ENCODE peak calls at places on chromosomes 2 and 18, in ten cellular contexts. One of them, this sample, is unnamed.

GRCh38 chr18:58338961-58339722 is 289.7 kb downstream of the ALPK2 start:
- DNase-seq in choroid plexus epithelial cell: peak
- DNase-seq in GM23338: peak
- DNase-seq in lower leg skin: no peak
- DNase-seq in cardiac muscle cell: peak
- DNase-seq in astrocyte of the spinal cord: peak
- DNase-seq in AG04450: no peak
- DNase-seq in adrenal gland: no peak
- DNase-seq in Caco-2: no peak
- DNase-seq in osteoblast: no peak
- DNase-seq in this sample: peak

GRCh38 chr18:54392621-54393023 is 34.9 kb downstream of the C18orf54 start:
- DNase-seq in choroid plexus epithelial cell: peak
- DNase-seq in GM23338: peak
- DNase-seq in lower leg skin: no peak
- DNase-seq in cardiac muscle cell: peak
- DNase-seq in astrocyte of the spinal cord: peak
- DNase-seq in AG04450: peak
- DNase-seq in adrenal gland: no peak
- DNase-seq in Caco-2: no peak
- DNase-seq in osteoblast: peak
- DNase-seq in this sample: peak

GRCh38 chr18:7784171-7784570 is 217.1 kb downstream of the PTPRM start:
- DNase-seq in choroid plexus epithelial cell: no peak
- DNase-seq in GM23338: peak
- DNase-seq in lower leg skin: no peak
- DNase-seq in cardiac muscle cell: no peak
- DNase-seq in astrocyte of the spinal cord: peak
- DNase-seq in AG04450: no peak
- DNase-seq in adrenal gland: no peak
- DNase-seq in Caco-2: no peak
- DNase-seq in osteoblast: no peak
- DNase-seq in this sample: no peak

GRCh38 chr2:104919127-104919526 is 65.2 kb downstream of the POU3F3 start:
- DNase-seq in choroid plexus epithelial cell: no peak
- DNase-seq in GM23338: no peak
- DNase-seq in lower leg skin: no peak
- DNase-seq in cardiac muscle cell: no peak
- DNase-seq in astrocyte of the spinal cord: no peak
- DNase-seq in AG04450: no peak
- DNase-seq in adrenal gland: no peak
- DNase-seq in Caco-2: no peak
- DNase-seq in osteoblast: no peak
- DNase-seq in this sample: no peak

GRCh38 chr18:63422087-63422861 is at the start of gene VPS4B:
- DNase-seq in choroid plexus epithelial cell: peak
- DNase-seq in GM23338: peak
- DNase-seq in lower leg skin: peak
- DNase-seq in cardiac muscle cell: peak
- DNase-seq in astrocyte of the spinal cord: peak
- DNase-seq in AG04450: peak
- DNase-seq in adrenal gland: peak
- DNase-seq in Caco-2: peak
- DNase-seq in osteoblast: peak
- DNase-seq in this sample: peak

GRCh38 chr18:22207022-22207758 is 37.8 kb downstream of the GATA6 start:
- DNase-seq in choroid plexus epithelial cell: peak
- DNase-seq in GM23338: no peak
- DNase-seq in lower leg skin: no peak
- DNase-seq in cardiac muscle cell: peak
- DNase-seq in astrocyte of the spinal cord: no peak
- DNase-seq in AG04450: no peak
- DNase-seq in adrenal gland: no peak
- DNase-seq in Caco-2: no peak
- DNase-seq in osteoblast: peak
- DNase-seq in this sample: peak

GRCh38 chr18:79510731-79511141 is 115.0 kb downstream of the NFATC1 start:
- DNase-seq in choroid plexus epithelial cell: no peak
- DNase-seq in GM23338: no peak
- DNase-seq in lower leg skin: no peak
- DNase-seq in cardiac muscle cell: no peak
- DNase-seq in astrocyte of the spinal cord: no peak
- DNase-seq in AG04450: no peak
- DNase-seq in adrenal gland: no peak
- DNase-seq in Caco-2: no peak
- DNase-seq in osteoblast: peak
- DNase-seq in this sample: no peak

GRCh38 chr2:8674420-8675009 is 7.3 kb upstream of the ID2 start:
- DNase-seq in choroid plexus epithelial cell: no peak
- DNase-seq in GM23338: no peak
- DNase-seq in lower leg skin: no peak
- DNase-seq in cardiac muscle cell: no peak
- DNase-seq in astrocyte of the spinal cord: no peak
- DNase-seq in AG04450: no peak
- DNase-seq in adrenal gland: no peak
- DNase-seq in Caco-2: no peak
- DNase-seq in osteoblast: no peak
- DNase-seq in this sample: no peak

GRCh38 chr2:30362468-30363081 is 84.5 kb upstream of the LCLAT1 start:
- DNase-seq in choroid plexus epithelial cell: peak
- DNase-seq in GM23338: no peak
- DNase-seq in lower leg skin: no peak
- DNase-seq in cardiac muscle cell: no peak
- DNase-seq in astrocyte of the spinal cord: peak
- DNase-seq in AG04450: no peak
- DNase-seq in adrenal gland: peak
- DNase-seq in Caco-2: no peak
- DNase-seq in osteoblast: peak
- DNase-seq in this sample: no peak

GRCh38 chr2:30772021-30772705 is 35.1 kb downstream of the CAPN13 start:
- DNase-seq in choroid plexus epithelial cell: no peak
- DNase-seq in GM23338: no peak
- DNase-seq in lower leg skin: peak
- DNase-seq in cardiac muscle cell: no peak
- DNase-seq in astrocyte of the spinal cord: no peak
- DNase-seq in AG04450: no peak
- DNase-seq in adrenal gland: no peak
- DNase-seq in Caco-2: no peak
- DNase-seq in osteoblast: no peak
- DNase-seq in this sample: no peak

GRCh38 chr2:15984367-15985255 is 44.3 kb downstream of the MYCN start:
- DNase-seq in choroid plexus epithelial cell: no peak
- DNase-seq in GM23338: peak
- DNase-seq in lower leg skin: no peak
- DNase-seq in cardiac muscle cell: no peak
- DNase-seq in astrocyte of the spinal cord: no peak
- DNase-seq in AG04450: no peak
- DNase-seq in adrenal gland: no peak
- DNase-seq in Caco-2: no peak
- DNase-seq in osteoblast: no peak
- DNase-seq in this sample: no peak

GRCh38 chr18:61556862-61557261 is 223.6 kb downstream of the CDH20 start:
- DNase-seq in choroid plexus epithelial cell: peak
- DNase-seq in GM23338: no peak
- DNase-seq in lower leg skin: no peak
- DNase-seq in cardiac muscle cell: no peak
- DNase-seq in astrocyte of the spinal cord: no peak
- DNase-seq in AG04450: no peak
- DNase-seq in adrenal gland: no peak
- DNase-seq in Caco-2: no peak
- DNase-seq in osteoblast: no peak
- DNase-seq in this sample: no peak

DNA sequence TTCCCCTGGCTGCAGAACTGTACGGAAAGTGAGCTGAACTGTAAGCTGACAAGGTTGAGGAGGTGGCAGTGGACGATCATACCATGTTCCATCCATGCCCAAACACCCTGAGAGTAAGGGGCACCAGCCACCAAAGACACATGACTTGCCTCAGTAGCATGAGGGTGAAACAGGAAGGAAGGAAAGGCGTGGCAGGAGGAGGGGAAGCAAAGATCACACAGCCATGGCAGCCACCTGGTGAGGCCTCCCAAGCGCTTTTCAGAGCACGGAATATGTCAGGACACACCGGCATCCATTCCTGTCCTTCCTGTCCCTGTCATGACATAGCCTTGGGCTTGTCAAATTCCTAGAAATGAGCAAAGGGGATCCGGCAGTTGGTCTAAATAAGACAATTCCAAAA is 118.7 kb downstream of the MYO5B start:
- DNase-seq in choroid plexus epithelial cell: no peak
- DNase-seq in GM23338: no peak
- DNase-seq in lower leg skin: no peak
- DNase-seq in cardiac muscle cell: no peak
- DNase-seq in astrocyte of the spinal cord: no peak
- DNase-seq in AG04450: no peak
- DNase-seq in adrenal gland: no peak
- DNase-seq in Caco-2: no peak
- DNase-seq in osteoblast: no peak
- DNase-seq in this sample: no peak
- H3K4me3 ChIP-seq in choroid plexus epithelial cell: no peak
- H3K4me3 ChIP-seq in GM23338: no peak
- H3K4me3 ChIP-seq in lower leg skin: no peak
- H3K4me3 ChIP-seq in cardiac muscle cell: no peak
- H3K4me3 ChIP-seq in astrocyte of the spinal cord: no peak
- H3K4me3 ChIP-seq in AG04450: no peak
- H3K4me3 ChIP-seq in adrenal gland: no peak
- H3K4me3 ChIP-seq in Caco-2: no peak
- H3K4me3 ChIP-seq in osteoblast: no peak
- H3K4me3 ChIP-seq in this sample: no peak

GRCh38 chr2:96763511-96764252 is 3.0 kb downstream of the CNNM4 start:
- DNase-seq in choroid plexus epithelial cell: no peak
- DNase-seq in GM23338: peak
- DNase-seq in lower leg skin: no peak
- DNase-seq in cardiac muscle cell: peak
- DNase-seq in astrocyte of the spinal cord: no peak
- DNase-seq in AG04450: no peak
- DNase-seq in adrenal gland: no peak
- DNase-seq in Caco-2: peak
- DNase-seq in osteoblast: peak
- DNase-seq in this sample: no peak
- TF ChIP-seq CTCF in choroid plexus epithelial cell: peak
- TF ChIP-seq CTCF in GM23338: peak
- TF ChIP-seq CTCF in lower leg skin: no peak
- TF ChIP-seq CTCF in cardiac muscle cell: peak
- TF ChIP-seq CTCF in astrocyte of the spinal cord: peak
- TF ChIP-seq CTCF in AG04450: peak
- TF ChIP-seq CTCF in adrenal gland: peak
- TF ChIP-seq CTCF in Caco-2: peak
- TF ChIP-seq CTCF in osteoblast: peak
- TF ChIP-seq CTCF in this sample: peak

GRCh38 chr2:201775326-201775725 is 5.4 kb downstream of the ALS2 start:
- DNase-seq in choroid plexus epithelial cell: no peak
- DNase-seq in GM23338: no peak
- DNase-seq in lower leg skin: no peak
- DNase-seq in cardiac muscle cell: no peak
- DNase-seq in astrocyte of the spinal cord: no peak
- DNase-seq in AG04450: no peak
- DNase-seq in adrenal gland: no peak
- DNase-seq in Caco-2: no peak
- DNase-seq in osteoblast: no peak
- DNase-seq in this sample: no peak

GRCh38 chr2:201777869-201778268 is 2.9 kb downstream of the ALS2 start:
- DNase-seq in choroid plexus epithelial cell: no peak
- DNase-seq in GM23338: no peak
- DNase-seq in lower leg skin: no peak
- DNase-seq in cardiac muscle cell: no peak
- DNase-seq in astrocyte of the spinal cord: no peak
- DNase-seq in AG04450: no peak
- DNase-seq in adrenal gland: no peak
- DNase-seq in Caco-2: no peak
- DNase-seq in osteoblast: peak
- DNase-seq in this sample: no peak

GRCh38 chr2:201777043-201777442 is 3.7 kb downstream of the ALS2 start:
- DNase-seq in choroid plexus epithelial cell: peak
- DNase-seq in GM23338: peak
- DNase-seq in lower leg skin: no peak
- DNase-seq in cardiac muscle cell: no peak
- DNase-seq in astrocyte of the spinal cord: no peak
- DNase-seq in AG04450: no peak
- DNase-seq in adrenal gland: no peak
- DNase-seq in Caco-2: no peak
- DNase-seq in osteoblast: peak
- DNase-seq in this sample: no peak

GRCh38 chr2:201774546-201774945 is 6.2 kb downstream of the ALS2 start:
- DNase-seq in choroid plexus epithelial cell: no peak
- DNase-seq in GM23338: no peak
- DNase-seq in lower leg skin: no peak
- DNase-seq in cardiac muscle cell: no peak
- DNase-seq in astrocyte of the spinal cord: peak
- DNase-seq in AG04450: no peak
- DNase-seq in adrenal gland: no peak
- DNase-seq in Caco-2: no peak
- DNase-seq in osteoblast: no peak
- DNase-seq in this sample: no peak

GRCh38 chr2:201773990-201774389 is 6.7 kb downstream of the ALS2 start:
- DNase-seq in choroid plexus epithelial cell: no peak
- DNase-seq in GM23338: peak
- DNase-seq in lower leg skin: no peak
- DNase-seq in cardiac muscle cell: no peak
- DNase-seq in astrocyte of the spinal cord: no peak
- DNase-seq in AG04450: no peak
- DNase-seq in adrenal gland: no peak
- DNase-seq in Caco-2: no peak
- DNase-seq in osteoblast: no peak
- DNase-seq in this sample: no peak
- H3K4me3 ChIP-seq in choroid plexus epithelial cell: no peak
- H3K4me3 ChIP-seq in GM23338: no peak
- H3K4me3 ChIP-seq in lower leg skin: no peak
- H3K4me3 ChIP-seq in cardiac muscle cell: no peak
- H3K4me3 ChIP-seq in astrocyte of the spinal cord: no peak
- H3K4me3 ChIP-seq in AG04450: no peak
- H3K4me3 ChIP-seq in adrenal gland: no peak
- H3K4me3 ChIP-seq in Caco-2: no peak
- H3K4me3 ChIP-seq in osteoblast: no peak
- H3K4me3 ChIP-seq in this sample: no peak

DNA sequence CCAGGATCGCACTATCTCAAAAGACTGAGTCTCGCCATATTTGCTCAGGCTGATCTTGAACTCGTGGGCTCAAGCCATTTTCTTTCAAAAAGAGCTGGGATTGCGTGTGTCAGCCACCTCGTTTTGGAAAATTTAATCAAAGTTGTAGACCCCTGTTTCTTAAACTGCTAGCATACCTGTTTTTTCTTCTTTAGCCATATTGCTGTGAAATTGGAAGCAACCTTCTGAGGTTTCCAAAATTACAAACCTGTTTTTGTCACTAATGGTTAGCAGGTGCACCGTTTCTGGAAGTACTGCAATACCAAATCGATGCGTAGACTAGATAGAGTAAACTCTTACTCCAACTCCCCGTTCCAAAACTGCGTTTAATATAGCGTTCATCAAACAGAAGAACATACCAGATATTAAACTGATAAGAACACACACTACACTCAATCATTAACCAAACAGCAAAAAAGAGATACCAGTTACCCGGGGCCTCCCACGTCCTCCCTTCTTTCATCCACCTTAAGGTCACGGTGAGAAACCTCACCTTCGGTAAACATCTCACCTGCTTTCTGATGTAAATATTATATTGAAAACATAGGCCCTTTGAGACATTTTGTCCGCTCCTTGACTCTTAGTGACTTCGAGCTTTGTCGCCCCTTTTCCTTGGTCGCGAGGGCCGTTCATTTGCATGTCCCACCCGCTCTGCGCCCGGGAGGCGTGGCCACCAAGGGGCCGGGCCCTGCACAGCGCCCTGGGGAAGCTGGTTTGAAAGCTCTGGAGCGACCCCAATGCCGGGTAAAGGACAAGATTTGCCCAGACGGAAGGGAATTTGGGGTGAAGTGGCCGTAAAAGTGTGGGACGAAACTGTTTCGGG is at the start of gene RNU2-63P:
- DNase-seq in choroid plexus epithelial cell: peak
- DNase-seq in GM23338: peak
- DNase-seq in lower leg skin: no peak
- DNase-seq in cardiac muscle cell: peak
- DNase-seq in astrocyte of the spinal cord: peak
- DNase-seq in AG04450: peak
- DNase-seq in adrenal gland: peak
- DNase-seq in Caco-2: peak
- DNase-seq in osteoblast: peak
- DNase-seq in this sample: peak
- TF ChIP-seq CTCF in choroid plexus epithelial cell: no peak
- TF ChIP-seq CTCF in GM23338: no peak
- TF ChIP-seq CTCF in lower leg skin: no peak
- TF ChIP-seq CTCF in cardiac muscle cell: no peak
- TF ChIP-seq CTCF in astrocyte of the spinal cord: no peak
- TF ChIP-seq CTCF in AG04450: no peak
- TF ChIP-seq CTCF in adrenal gland: no peak
- TF ChIP-seq CTCF in Caco-2: no peak
- TF ChIP-seq CTCF in osteoblast: no peak
- TF ChIP-seq CTCF in this sample: no peak

This sample was measured in fibroblast of pulmonary artery.